ENCODE peak calls at places on chromosomes 11 and 22, in eight cellular contexts. U is cardiac septum, J is HT1080, Y is GM13977, X is HEK293T, I is neural crest cell, W is iPS-NIHi11, B is IMR-90. P is an unnamed sample.

GRCh38 chr11:128522943-128523518 is 64.3 kb downstream of the ETS1 start:
- DNase-seq in Y (peak; percentile 51), U (no peak), J (no peak), B (no peak), I (no peak), X (no peak), W (no peak), P (no peak)

GRCh38 chr22:29370556-29370955 is 17.8 kb downstream of the AP1B1 start:
- DNase-seq in B (no peak), Y (no peak), U (no peak), W (peak; percentile 50), J (no peak), I (no peak), X (no peak), P (no peak)

GRCh38 chr22:40289991-40290459 is 56.3 kb upstream of the ADSL start:
- DNase-seq in U (peak; percentile 78), I (no peak), Y (peak; percentile 73), B (no peak), W (no peak), X (no peak), J (peak; percentile 67), P (no peak)

GRCh38 chr11:76629133-76629852 is 41.3 kb downstream of the LRRC32 start:
- DNase-seq in W (no peak), Y (no peak), U (peak; percentile 85), X (no peak), I (no peak), B (peak; percentile 75), J (no peak), P (no peak)

GRCh38 chr22:27662359-27663030 is 139.1 kb downstream of the MN1 start:
- DNase-seq in B (no peak), U (peak; percentile 91), Y (no peak), I (no peak), W (no peak), J (no peak), X (no peak), P (no peak)

GRCh38 chr11:122069946-122070345 is 46.1 kb downstream of the BLID start:
- DNase-seq in B (peak; percentile 91), J (peak; percentile 58), X (no peak), I (peak; percentile 64), U (no peak), W (peak; percentile 65), Y (peak; percentile 4), P (no peak)

GRCh38 chr22:22348127-22348814 is 103.7 kb downstream of the VPREB1 start:
- DNase-seq in X (no peak), J (no peak), I (peak; percentile 31), W (peak; percentile 39), Y (no peak), B (no peak), U (no peak), P (no peak)

GRCh38 chr11:93160156-93160555 is 37.6 kb downstream of the SLC36A4 start:
- DNase-seq in U (no peak), B (no peak), Y (no peak), J (no peak), I (no peak), W (no peak), X (no peak), P (no peak)

GRCh38 chr11:107018274-107018901 is at the start of gene GUCY1A2:
- DNase-seq in Y (peak; percentile 45), X (peak; percentile 42), I (peak; percentile 28), W (peak; percentile 48), J (peak; percentile 15), B (no peak), U (peak; percentile 71), P (no peak)

GRCh38 chr11:92979176-92979575 is 9.7 kb downstream of the MTNR1B start:
- DNase-seq in Y (no peak), I (no peak), J (peak; percentile 97), B (peak; percentile 89), W (no peak), X (no peak), U (no peak), P (no peak)

GRCh38 chr22:29704528-29705285 is 15.1 kb upstream of the CABP7 start:
- DNase-seq in W (no peak), B (peak; percentile 76), I (peak; percentile 46), U (no peak), X (no peak), Y (no peak), J (peak; percentile 23), P (no peak)

GRCh38 chr11:67558084-67558772 is 25.4 kb upstream of the GSTP1 start:
- DNase-seq in U (peak; percentile 86), X (no peak), J (no peak), I (no peak), Y (no peak), W (peak; percentile 6), B (no peak), P (peak; percentile 84)

GRCh38 chr11:75780888-75781287 is 12.3 kb downstream of the DGAT2 start:
- DNase-seq in J (no peak), W (no peak), Y (no peak), U (no peak), X (no peak), I (no peak), B (no peak), P (no peak)

GRCh38 chr11:126601550-126602215 is 246.2 kb downstream of the ST3GAL4 start:
- DNase-seq in W (peak; percentile 70), I (peak; percentile 46), U (no peak), Y (no peak), J (no peak), B (no peak), X (no peak), P (no peak)